ENCODE peak calls at places on chromosomes 7 and 10, in five cellular contexts. K is right cardiac atrium; C is HL-60; P is fibroblast of lung; J is CD4-positive, alpha-beta memory T cell. S is an unnamed sample.
A peak's percentile ranks its signal among the peaks of the same experiment; 100 is the strongest.

GRCh38 chr10:123559066-123559822 is 106.9 kb upstream of the GPR26 start:
- DNase-seq in P (peak; percentile 41), K (peak; percentile 65), C (peak; percentile 37), J (peak; percentile 64), S (peak; percentile 82)

GRCh38 chr10:114367041-114367675 is 37.1 kb downstream of the AFAP1L2 start:
- DNase-seq in K (no peak), P (peak; percentile 86), C (no peak), J (no peak), S (no peak)

GRCh38 chr7:2621061-2621828 is 10.5 kb upstream of the TTYH3 start:
- DNase-seq in K (peak; percentile 68), C (no peak), J (no peak), P (peak; percentile 70), S (no peak)

GRCh38 chr10:71835671-71836593 is 15.1 kb downstream of the PSAP start:
- DNase-seq in J (no peak), K (peak; percentile 83), C (no peak), P (peak; percentile 92), S (no peak)

GRCh38 chr10:70190581-70190980 is 20.3 kb upstream of the SAR1A start:
- DNase-seq in C (no peak), J (no peak), P (peak; percentile 20), K (no peak), S (no peak)

GRCh38 chr7:89681448-89681847 is 472.8 kb upstream of the STEAP1 start:
- DNase-seq in J (no peak), P (no peak), K (no peak), C (no peak), S (no peak)

GRCh38 chr10:34751272-34751671 is 63.8 kb downstream of the PARD3 start:
- DNase-seq in C (no peak), J (no peak), K (no peak), P (no peak), S (no peak)

GRCh38 chr10:87931836-87932230 is 68.4 kb downstream of the PTEN start:
- DNase-seq in C (no peak), K (no peak), P (no peak), J (no peak), S (no peak)

GRCh38 chr10:71390921-71391690 is 5.6 kb upstream of the CDH23 start:
- DNase-seq in K (no peak), P (no peak), J (no peak), C (no peak), S (no peak)

GRCh38 chr10:51020175-51020574 is 54.1 kb upstream of the PRKG1 start:
- DNase-seq in C (no peak), K (no peak), P (no peak), J (no peak), S (no peak)

GRCh38 chr7:133052357-133052756 is 29.5 kb downstream of the CHCHD3 start:
- DNase-seq in C (no peak), K (no peak), J (no peak), P (no peak), S (no peak)

GRCh38 chr7:106704000-106704840 is 43.3 kb upstream of the CCDC71L start:
- DNase-seq in K (no peak), P (no peak), J (peak; percentile 28), C (no peak), S (no peak)

GRCh38 chr7:98771519-98772241 is 98.1 kb downstream of the TMEM130 start:
- DNase-seq in P (peak; percentile 62), K (no peak), C (no peak), J (no peak), S (no peak)

GRCh38 chr10:78914502-78915330 is 154.1 kb upstream of the ZMIZ1 start:
- DNase-seq in J (no peak), C (no peak), K (no peak), P (no peak), S (no peak)

GRCh38 chr10:78915331-78915626 is 153.5 kb upstream of the ZMIZ1 start:
- DNase-seq in P (no peak), C (no peak), J (no peak), K (no peak), S (no peak)

GRCh38 chr10:78912361-78913218 is 156.2 kb upstream of the ZMIZ1 start:
- DNase-seq in C (no peak), J (no peak), K (no peak), P (no peak), S (no peak)

GRCh38 chr10:78913219-78914059 is 155.3 kb upstream of the ZMIZ1 start:
- DNase-seq in P (no peak), J (no peak), C (no peak), K (no peak), S (no peak)

GRCh38 chr10:78914060-78914378 is 154.7 kb upstream of the ZMIZ1 start:
- DNase-seq in C (no peak), K (no peak), P (no peak), J (no peak), S (no peak)
- H3K4me3 ChIP-seq in C (no peak overlapping the region), K (no peak overlapping the region), P (no peak overlapping the region), J (no peak overlapping the region), S (no peak overlapping the region)

DNA sequence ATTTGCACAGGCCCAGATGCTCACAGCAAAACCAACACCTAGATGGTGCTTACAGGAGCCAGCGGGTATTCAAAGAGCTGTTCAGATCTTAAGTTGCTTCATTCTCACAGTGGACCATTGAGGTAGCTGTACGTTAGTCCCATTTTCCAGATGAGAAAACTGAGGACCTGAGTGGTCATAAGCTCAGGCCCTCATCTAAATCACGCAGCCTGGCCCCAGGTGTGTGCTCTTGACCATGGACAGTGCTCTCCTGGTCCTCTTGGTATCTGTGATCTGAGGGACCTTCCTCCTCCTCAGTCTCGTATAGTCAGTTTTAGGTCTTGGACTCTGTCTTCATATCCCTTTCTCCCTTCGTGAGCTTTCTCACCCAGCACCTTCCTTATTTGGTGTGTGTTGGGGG is 43.7 kb downstream of the HTRA1 start:
- DNase-seq in P (no peak), C (no peak), J (no peak), K (no peak), S (no peak)
- H3K4me3 ChIP-seq in P (no peak overlapping the region), C (no peak overlapping the region), J (no peak overlapping the region), K (no peak overlapping the region), S (no peak overlapping the region)

DNA sequence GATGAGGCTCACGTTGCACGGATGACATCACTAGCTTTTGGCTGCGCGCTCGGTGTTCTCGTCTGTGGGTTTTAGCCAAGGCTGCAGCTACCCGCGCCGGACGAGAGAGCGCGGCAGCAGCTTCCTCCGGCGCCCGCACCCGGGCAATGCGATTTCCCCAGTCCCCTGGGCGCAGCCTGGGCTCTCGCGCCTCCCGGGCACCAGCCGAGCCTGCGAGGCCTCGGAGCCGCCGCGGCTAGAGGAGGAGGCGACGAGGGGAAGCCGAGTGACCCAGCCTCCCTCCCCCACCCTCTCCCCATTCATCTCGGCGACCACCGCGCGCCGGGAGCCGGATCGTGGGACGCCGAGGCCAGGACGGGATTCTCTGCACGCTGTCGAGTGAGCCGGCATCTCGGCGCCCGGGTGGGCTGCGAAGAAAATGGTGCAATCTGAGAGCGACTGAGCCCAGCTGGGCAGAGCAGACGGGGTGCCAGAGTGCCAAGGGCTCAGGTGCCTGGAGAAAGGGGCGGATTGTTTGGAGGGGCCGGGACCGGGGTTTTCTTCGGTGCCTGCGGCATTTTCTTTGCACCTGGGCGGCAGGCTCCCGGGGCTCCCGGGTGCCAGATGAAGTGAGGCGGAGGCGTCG is 1.2 kb upstream of the TMEM178B start:
- DNase-seq in J (peak; percentile 21), K (peak; percentile 60), C (no peak), P (peak; percentile 82), S (no peak)
- H3K4me3 ChIP-seq in J (peak overlapping the region; percentile 30), K (peak overlapping the region; percentile 61), C (no peak overlapping the region), P (peak overlapping the region; percentile 58), S (peak overlapping the region; percentile 47)

GRCh38 chr7:32047801-32048200 is 22.4 kb downstream of the PDE1C start:
- DNase-seq in C (no peak), P (no peak), K (no peak), J (no peak), S (no peak)
- H3K4me3 ChIP-seq in C (no peak overlapping the region), P (no peak overlapping the region), K (no peak overlapping the region), J (no peak overlapping the region), S (no peak overlapping the region)

GRCh38 chr7:44632196-44632595 is 25.8 kb downstream of the OGDH start:
- DNase-seq in C (no peak), J (no peak), K (no peak), P (no peak), S (no peak)
- H3K4me3 ChIP-seq in C (no peak overlapping the region), J (no peak overlapping the region), K (no peak overlapping the region), P (no peak overlapping the region), S (no peak overlapping the region)

GRCh38 chr7:115676080-115676479 is 354.5 kb downstream of the TFEC start:
- DNase-seq in P (peak; percentile 79), C (no peak), K (peak; percentile 16), J (no peak), S (no peak)
- H3K4me3 ChIP-seq in P (no peak overlapping the region), C (no peak overlapping the region), K (no peak overlapping the region), J (no peak overlapping the region), S (no peak overlapping the region)

GRCh38 chr7:70472580-70473239 is 659.2 kb upstream of the GALNT17 start:
- DNase-seq in P (no peak), C (no peak), J (no peak), K (no peak), S (no peak)
- H3K4me3 ChIP-seq in P (no peak overlapping the region), C (no peak overlapping the region), J (no peak overlapping the region), K (no peak overlapping the region), S (no peak overlapping the region)

DNA sequence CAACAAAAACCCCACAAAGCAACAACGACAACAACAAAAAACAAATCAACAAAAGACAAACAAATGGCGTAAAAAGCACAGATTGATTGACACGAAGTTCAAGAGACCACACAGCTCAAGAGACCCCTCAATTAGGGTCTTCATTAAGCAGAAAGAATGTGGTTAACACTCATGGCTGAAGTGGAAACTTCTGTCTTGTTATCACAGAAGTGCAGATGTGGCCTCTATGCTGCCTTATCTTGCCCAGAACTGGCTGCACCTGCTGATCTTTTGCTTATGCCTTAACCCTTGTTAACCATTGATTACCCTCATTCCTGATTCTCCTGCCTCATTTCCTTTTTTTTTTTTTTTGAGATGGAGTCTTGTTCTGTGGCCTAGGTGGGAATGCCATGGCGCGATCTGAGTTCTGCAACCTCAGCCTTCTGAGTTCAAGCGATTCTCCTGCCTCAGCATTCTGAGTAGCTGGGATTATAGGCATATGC is 3.5 kb upstream of the DAGLB start:
- DNase-seq in C (no peak), K (no peak), J (no peak), P (no peak), S (no peak)
- H3K4me3 ChIP-seq in C (no peak overlapping the region), K (no peak overlapping the region), J (no peak overlapping the region), P (no peak overlapping the region), S (no peak overlapping the region)

DNA sequence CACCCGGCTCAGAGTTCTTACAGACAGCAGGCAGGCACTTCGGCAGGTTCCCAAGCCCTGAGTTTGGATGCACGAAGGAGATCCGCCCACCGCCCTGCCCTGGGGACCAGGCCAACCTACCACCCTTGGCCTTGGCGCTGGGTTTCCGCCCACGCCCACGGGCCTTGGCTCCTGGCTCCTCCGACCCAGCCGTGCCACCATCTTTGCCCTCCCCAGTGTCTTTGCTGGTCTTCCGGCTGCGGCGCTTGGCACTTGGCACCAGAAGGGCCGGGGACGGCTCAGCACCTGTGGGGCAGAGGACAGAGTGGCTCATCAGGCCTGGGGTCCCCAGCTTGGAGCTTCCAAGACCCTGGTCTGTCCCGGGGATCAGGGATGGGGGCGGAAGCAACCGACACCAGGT is 32.1 kb downstream of the SLC29A4 start:
- DNase-seq in J (no peak), P (no peak), K (no peak), C (no peak), S (no peak)
- H3K4me3 ChIP-seq in J (no peak overlapping the region), P (no peak overlapping the region), K (no peak overlapping the region), C (no peak overlapping the region), S (no peak overlapping the region)

S was measured in CD8-positive, alpha-beta T cell.